ENCODE peak calls at places on chromosomes 2 and 18, in four cellular contexts. B is cardiac fibroblast, X is GM12865, G is heart right ventricle. E is an unnamed sample.

GRCh38 chr2:240986787-240987411 is 11.5 kb upstream of the SNED1 start:
- DNase-seq in B (peak; percentile 81), G (no peak), X (no peak), E (peak; percentile 7)

GRCh38 chr2:85834456-85834855 is 54.3 kb downstream of the ST3GAL5 start:
- DNase-seq in G (no peak), X (no peak), B (peak; percentile 12), E (no peak)

GRCh38 chr2:162103443-162104009 is 29.5 kb upstream of the DPP4 start:
- DNase-seq in B (peak; percentile 41), G (no peak), X (no peak), E (no peak)

GRCh38 chr2:207216454-207216853 is 50.7 kb upstream of the KLF7 start:
- DNase-seq in X (no peak), B (no peak), G (no peak), E (no peak)

GRCh38 chr2:128317186-128317897 is 1.3 kb downstream of the HS6ST1 start:
- DNase-seq in B (no peak), G (no peak), X (peak; percentile 67), E (no peak)

GRCh38 chr2:200396726-200397348 is 90.3 kb downstream of the SPATS2L start:
- DNase-seq in G (no peak), B (peak; percentile 61), X (no peak), E (no peak)

GRCh38 chr18:36096955-36097354 is 29.6 kb upstream of the RPRD1A start:
- DNase-seq in B (no peak), X (no peak), G (no peak), E (no peak)

GRCh38 chr2:207121784-207122183 is 44.0 kb downstream of the KLF7 start:
- DNase-seq in X (no peak), B (peak; percentile 82), G (no peak), E (peak; percentile 28)

GRCh38 chr2:175823291-175824073 is 178.6 kb downstream of the LNPK start:
- DNase-seq in G (no peak), X (no peak), B (no peak), E (no peak)

GRCh38 chr2:8307779-8308178 is 374.1 kb upstream of the ID2 start:
- DNase-seq in X (no peak), G (no peak), B (no peak), E (no peak)

GRCh38 chr2:8500124-8501054 is 181.5 kb upstream of the ID2 start:
- DNase-seq in X (no peak), B (no peak), G (no peak), E (no peak)

GRCh38 chr2:71608034-71608433 is 154.7 kb downstream of the DYSF start:
- DNase-seq in X (no peak), G (no peak), B (no peak), E (no peak)

GRCh38 chr2:189702071-189702470 is 27.6 kb downstream of the ANKAR start:
- DNase-seq in B (peak; percentile 22), X (no peak), G (no peak), E (no peak)

GRCh38 chr18:49029628-49030027 is 78.9 kb upstream of the SMAD7 start:
- DNase-seq in G (no peak), X (no peak), B (no peak), E (no peak)

GRCh38 chr2:132438650-132439030 is 22.0 kb downstream of the GPR39 start:
- DNase-seq in B (peak; percentile 98), X (no peak), G (no peak), E (peak; percentile 81)

GRCh38 chr2:236665130-236665529 is 95.5 kb downstream of the ACKR3 start:
- DNase-seq in G (peak; percentile 1), B (no peak), X (no peak), E (no peak)

GRCh38 chr18:6929370-6930102 is 188.1 kb downstream of the LAMA1 start:
- DNase-seq in G (no peak), B (no peak), X (no peak), E (no peak)

GRCh38 chr2:137838255-137839092 is 125.8 kb upstream of the HNMT start:
- DNase-seq in G (no peak), B (peak; percentile 70), X (peak; percentile 29), E (no peak)

GRCh38 chr2:10331702-10332401 is 29.1 kb downstream of the HPCAL1 start:
- DNase-seq in X (peak; percentile 47), B (no peak), G (no peak), E (no peak)

GRCh38 chr18:55779711-55780590 is 192.0 kb upstream of the TCF4 start:
- DNase-seq in G (peak; percentile 34), X (peak; percentile 30), B (peak; percentile 48), E (no peak)

GRCh38 chr2:90209806-90210205 is 1518.3 kb downstream of the RPIA start:
- DNase-seq in G (no peak), B (no peak), X (no peak), E (no peak)

GRCh38 chr2:62441824-62442223 is 64.2 kb downstream of the TMEM17 start:
- DNase-seq in B (no peak), G (no peak), X (no peak), E (no peak)

GRCh38 chr2:201660293-201660895 is 17.1 kb upstream of the TMEM237 start:
- DNase-seq in X (no peak), G (no peak), B (no peak), E (no peak)

GRCh38 chr2:17827306-17827705 is 11.0 kb downstream of the MSGN1 start:
- DNase-seq in G (no peak), X (no peak), B (no peak), E (no peak)